ENCODE peak calls at places on chromosome 6, in ten cellular contexts. One of them, this sample, is unnamed.

GRCh38 chr6:2225422-2226392 is 19.7 kb downstream of the GMDS start:
- DNase-seq in H4: no peak
- DNase-seq in NCI-H1694: no peak
- DNase-seq in NCI-H69: peak
- DNase-seq in ovary: no peak
- DNase-seq in left ventricle myocardium superior: no peak
- DNase-seq in astrocyte: no peak
- DNase-seq in NCI-H1436 treated with DMSO at 0.1 percent for 48 hours: no peak
- DNase-seq in ascending aorta: no peak
- DNase-seq in foreskin fibroblast: no peak
- DNase-seq in this sample: no peak

GRCh38 chr6:138403324-138403800 is 661 bp upstream of the HEBP2 start:
- DNase-seq in H4: no peak
- DNase-seq in ascending aorta: no peak
- DNase-seq in foreskin fibroblast: no peak
- DNase-seq in NCI-H69: peak
- DNase-seq in astrocyte: no peak
- DNase-seq in left ventricle myocardium superior: peak
- DNase-seq in NCI-H1694: peak
- DNase-seq in ovary: peak
- DNase-seq in NCI-H1436 treated with DMSO at 0.1 percent for 48 hours: no peak
- DNase-seq in this sample: no peak

GRCh38 chr6:132202569-132202968 is 198.7 kb downstream of the MOXD1 start:
- DNase-seq in ovary: no peak
- DNase-seq in NCI-H69: peak
- DNase-seq in left ventricle myocardium superior: no peak
- DNase-seq in H4: peak
- DNase-seq in foreskin fibroblast: peak
- DNase-seq in NCI-H1694: no peak
- DNase-seq in astrocyte: peak
- DNase-seq in ascending aorta: no peak
- DNase-seq in NCI-H1436 treated with DMSO at 0.1 percent for 48 hours: no peak
- DNase-seq in this sample: no peak

GRCh38 chr6:158669145-158670035 is 19.5 kb downstream of the SYTL3 start:
- DNase-seq in left ventricle myocardium superior: no peak
- DNase-seq in ovary: no peak
- DNase-seq in NCI-H1694: no peak
- DNase-seq in H4: no peak
- DNase-seq in astrocyte: peak
- DNase-seq in foreskin fibroblast: no peak
- DNase-seq in NCI-H69: peak
- DNase-seq in NCI-H1436 treated with DMSO at 0.1 percent for 48 hours: no peak
- DNase-seq in ascending aorta: no peak
- DNase-seq in this sample: no peak

GRCh38 chr6:25504661-25505060 is 147.4 kb upstream of the SCGN start:
- DNase-seq in NCI-H69: peak
- DNase-seq in NCI-H1694: no peak
- DNase-seq in ovary: no peak
- DNase-seq in astrocyte: peak
- DNase-seq in ascending aorta: no peak
- DNase-seq in H4: no peak
- DNase-seq in NCI-H1436 treated with DMSO at 0.1 percent for 48 hours: peak
- DNase-seq in foreskin fibroblast: no peak
- DNase-seq in left ventricle myocardium superior: no peak
- DNase-seq in this sample: no peak

GRCh38 chr6:69584913-69585729 is 211.7 kb downstream of the LMBRD1 start:
- DNase-seq in ascending aorta: no peak
- DNase-seq in foreskin fibroblast: no peak
- DNase-seq in astrocyte: peak
- DNase-seq in left ventricle myocardium superior: no peak
- DNase-seq in ovary: no peak
- DNase-seq in NCI-H1436 treated with DMSO at 0.1 percent for 48 hours: no peak
- DNase-seq in H4: no peak
- DNase-seq in NCI-H69: peak
- DNase-seq in NCI-H1694: peak
- DNase-seq in this sample: peak

GRCh38 chr6:39791850-39792500 is at the start of gene DAAM2:
- DNase-seq in astrocyte: peak
- DNase-seq in ovary: peak
- DNase-seq in ascending aorta: peak
- DNase-seq in H4: peak
- DNase-seq in NCI-H1436 treated with DMSO at 0.1 percent for 48 hours: peak
- DNase-seq in left ventricle myocardium superior: peak
- DNase-seq in NCI-H69: peak
- DNase-seq in foreskin fibroblast: peak
- DNase-seq in NCI-H1694: no peak
- DNase-seq in this sample: no peak

GRCh38 chr6:13334953-13335352 is 6.6 kb upstream of the TBC1D7 start:
- DNase-seq in NCI-H1694: no peak
- DNase-seq in left ventricle myocardium superior: no peak
- DNase-seq in ovary: no peak
- DNase-seq in ascending aorta: no peak
- DNase-seq in astrocyte: peak
- DNase-seq in NCI-H1436 treated with DMSO at 0.1 percent for 48 hours: no peak
- DNase-seq in H4: no peak
- DNase-seq in NCI-H69: peak
- DNase-seq in foreskin fibroblast: no peak
- DNase-seq in this sample: no peak

GRCh38 chr6:46287043-46287442 is 116.3 kb upstream of the ENPP5 start:
- DNase-seq in foreskin fibroblast: no peak
- DNase-seq in ascending aorta: no peak
- DNase-seq in NCI-H1436 treated with DMSO at 0.1 percent for 48 hours: no peak
- DNase-seq in H4: no peak
- DNase-seq in astrocyte: no peak
- DNase-seq in NCI-H69: no peak
- DNase-seq in ovary: no peak
- DNase-seq in left ventricle myocardium superior: no peak
- DNase-seq in NCI-H1694: no peak
- DNase-seq in this sample: no peak

GRCh38 chr6:41779336-41779735 is 364 bp downstream of the FRS3 start:
- DNase-seq in NCI-H1694: no peak
- DNase-seq in foreskin fibroblast: no peak
- DNase-seq in H4: no peak
- DNase-seq in ovary: no peak
- DNase-seq in NCI-H1436 treated with DMSO at 0.1 percent for 48 hours: no peak
- DNase-seq in ascending aorta: no peak
- DNase-seq in astrocyte: no peak
- DNase-seq in left ventricle myocardium superior: no peak
- DNase-seq in NCI-H69: no peak
- DNase-seq in this sample: no peak

GRCh38 chr6:44431118-44431725 is 43.7 kb downstream of the CDC5L start:
- DNase-seq in NCI-H1436 treated with DMSO at 0.1 percent for 48 hours: no peak
- DNase-seq in astrocyte: peak
- DNase-seq in NCI-H1694: peak
- DNase-seq in ovary: peak
- DNase-seq in left ventricle myocardium superior: no peak
- DNase-seq in NCI-H69: peak
- DNase-seq in H4: peak
- DNase-seq in foreskin fibroblast: peak
- DNase-seq in ascending aorta: no peak
- DNase-seq in this sample: no peak

GRCh38 chr6:168660400-168660945 is 219.5 kb downstream of the SMOC2 start:
- DNase-seq in NCI-H69: no peak
- DNase-seq in astrocyte: no peak
- DNase-seq in NCI-H1694: no peak
- DNase-seq in ovary: no peak
- DNase-seq in left ventricle myocardium superior: no peak
- DNase-seq in H4: no peak
- DNase-seq in ascending aorta: no peak
- DNase-seq in foreskin fibroblast: no peak
- DNase-seq in NCI-H1436 treated with DMSO at 0.1 percent for 48 hours: no peak
- DNase-seq in this sample: no peak

GRCh38 chr6:22467645-22468044 is 101.7 kb upstream of the HDGFL1 start:
- DNase-seq in NCI-H1436 treated with DMSO at 0.1 percent for 48 hours: no peak
- DNase-seq in NCI-H69: no peak
- DNase-seq in ascending aorta: no peak
- DNase-seq in astrocyte: no peak
- DNase-seq in H4: no peak
- DNase-seq in ovary: no peak
- DNase-seq in left ventricle myocardium superior: no peak
- DNase-seq in foreskin fibroblast: no peak
- DNase-seq in NCI-H1694: no peak
- DNase-seq in this sample: no peak